ENCODE peak calls at places on chromosomes 6 and 20, in eight cellular contexts. L, V, O, N, J, E, T and G are unnamed samples.

GRCh38 chr20:57617079-57617795 is 3.0 kb downstream of the ZBP1 start:
- DNase-seq in L (no peak), V (no peak), O (no peak), N (no peak), J (no peak), E (no peak), T (no peak), G (no peak)

GRCh38 chr20:35339007-35339406 is 46.8 kb upstream of the FAM83C start:
- DNase-seq in L (no peak), V (no peak), O (no peak), N (no peak), J (no peak), E (no peak), T (no peak), G (no peak)

GRCh38 chr20:57398231-57398821 is 7.1 kb downstream of the RBM38 start:
- DNase-seq in L (peak), V (peak), O (no peak), N (peak), J (peak), E (no peak), T (peak), G (peak)

GRCh38 chr6:16765235-16765634 is 4.0 kb upstream of the ATXN1 start:
- DNase-seq in L (no peak), V (no peak), O (no peak), N (no peak), J (no peak), E (no peak), T (no peak), G (no peak)

GRCh38 chr6:36301085-36301658 is 31.3 kb downstream of the PNPLA1 start:
- DNase-seq in L (no peak), V (no peak), O (no peak), N (no peak), J (no peak), E (no peak), T (no peak), G (no peak)

GRCh38 chr20:46509523-46509922 is 3.8 kb downstream of the ZNF334 start:
- DNase-seq in L (no peak), V (no peak), O (no peak), N (no peak), J (no peak), E (no peak), T (no peak), G (no peak)

GRCh38 chr6:105192707-105193465 is 13.1 kb upstream of the POPDC3 start:
- DNase-seq in L (no peak), V (no peak), O (no peak), N (no peak), J (no peak), E (no peak), T (no peak), G (no peak)

GRCh38 chr6:168122521-168122920 is 43.5 kb upstream of the FRMD1 start:
- DNase-seq in L (no peak), V (no peak), O (peak), N (no peak), J (no peak), E (no peak), T (no peak), G (no peak)

GRCh38 chr6:113481441-113481840 is 375.7 kb upstream of the MARCKS start:
- DNase-seq in L (no peak), V (no peak), O (no peak), N (no peak), J (no peak), E (no peak), T (no peak), G (no peak)

GRCh38 chr20:35008411-35009342 is 53.0 kb downstream of the MYH7B start:
- DNase-seq in L (no peak), V (no peak), O (no peak), N (no peak), J (peak), E (no peak), T (no peak), G (no peak)

GRCh38 chr6:43570876-43571441 is 4.9 kb downstream of the XPO5 start:
- DNase-seq in L (no peak), V (no peak), O (peak), N (no peak), J (no peak), E (no peak), T (no peak), G (no peak)

GRCh38 chr6:158487495-158487894 is 72.4 kb upstream of the TMEM181 start:
- DNase-seq in L (no peak), V (no peak), O (no peak), N (no peak), J (no peak), E (no peak), T (no peak), G (no peak)

GRCh38 chr6:91904586-91904985 is 1317.7 kb upstream of the MAP3K7 start:
- DNase-seq in L (no peak), V (no peak), O (no peak), N (no peak), J (no peak), E (no peak), T (no peak), G (no peak)

GRCh38 chr6:167997642-167998041 is at the start of gene KIF25:
- DNase-seq in L (no peak), V (no peak), O (no peak), N (no peak), J (no peak), E (no peak), T (no peak), G (no peak)

GRCh38 chr6:38378801-38379200 is 260.9 kb downstream of the BTBD9 start:
- DNase-seq in L (no peak), V (no peak), O (no peak), N (no peak), J (no peak), E (no peak), T (no peak), G (no peak)

GRCh38 chr6:7324520-7324919 is 11.5 kb upstream of the SSR1 start:
- DNase-seq in L (no peak), V (no peak), O (no peak), N (no peak), J (no peak), E (no peak), T (peak), G (no peak)

GRCh38 chr6:111603648-111604047 is 2.0 kb downstream of the TRAF3IP2 start:
- DNase-seq in L (no peak), V (no peak), O (no peak), N (no peak), J (no peak), E (no peak), T (no peak), G (no peak)

GRCh38 chr20:64077876-64078551 is 1.3 kb downstream of the RGS19 start:
- DNase-seq in L (no peak), V (no peak), O (no peak), N (peak), J (no peak), E (no peak), T (peak), G (no peak)

GRCh38 chr6:39365281-39366074 is 43.0 kb upstream of the KCNK16 start:
- DNase-seq in L (no peak), V (no peak), O (no peak), N (no peak), J (no peak), E (no peak), T (no peak), G (no peak)

GRCh38 chr6:89716532-89716931 is 78.0 kb upstream of the LYRM2 start:
- DNase-seq in L (no peak), V (no peak), O (no peak), N (no peak), J (no peak), E (no peak), T (no peak), G (no peak)